ENCODE peak calls at places on chromosomes 7 and 10, in nine cellular contexts. H is HL-60, V is colonic mucosa, R is pancreas, B is tibial artery, T is right atrium auricular region, U is IMR-90, A is stomach, X is cardiac muscle cell. J is an unnamed sample.

GRCh38 chr7:84191842-84192241 is 2.7 kb downstream of the SEMA3A start:
- DNase-seq in H (no peak), V (no peak), R (no peak), B (no peak), T (no peak), U (peak), A (no peak), X (no peak), J (peak)

GRCh38 chr10:96390460-96390864 is 31.7 kb upstream of the OPALIN start:
- DNase-seq in H (no peak), V (no peak), R (peak), B (peak), T (peak), U (no peak), A (peak), X (no peak), J (no peak)

GRCh38 chr7:158000160-158000559 is 587.5 kb downstream of the PTPRN2 start:
- DNase-seq in H (no peak), V (no peak), R (no peak), B (no peak), T (no peak), U (no peak), A (no peak), X (no peak), J (no peak)

GRCh38 chr7:117312593-117312992 is 10.3 kb downstream of the WNT2 start:
- DNase-seq in H (no peak), V (no peak), R (no peak), B (no peak), T (no peak), U (peak), A (no peak), X (peak), J (no peak)

GRCh38 chr7:102028206-102028826 is 210.9 kb downstream of the CUX1 start:
- DNase-seq in H (peak), V (no peak), R (no peak), B (no peak), T (no peak), U (no peak), A (no peak), X (no peak), J (no peak)

GRCh38 chr10:128087146-128087883 is 38.9 kb downstream of the MKI67 start:
- DNase-seq in H (no peak), V (no peak), R (no peak), B (no peak), T (no peak), U (no peak), A (no peak), X (no peak), J (peak)

GRCh38 chr7:101093907-101094306 is 8.6 kb downstream of the TRIM56 start:
- DNase-seq in H (no peak), V (no peak), R (no peak), B (no peak), T (no peak), U (peak), A (no peak), X (peak), J (peak)

GRCh38 chr7:5213286-5213645 is 23.2 kb downstream of the WIPI2 start:
- DNase-seq in H (no peak), V (no peak), R (no peak), B (peak), T (no peak), U (no peak), A (no peak), X (no peak), J (no peak)

GRCh38 chr7:50619684-50620083 is 54.5 kb upstream of the DDC start:
- DNase-seq in H (no peak), V (no peak), R (no peak), B (no peak), T (no peak), U (no peak), A (no peak), X (no peak), J (no peak)

GRCh38 chr10:98795467-98795866 is 348.7 kb upstream of the HPS1 start:
- DNase-seq in H (no peak), V (no peak), R (peak), B (no peak), T (no peak), U (no peak), A (peak), X (no peak), J (no peak)

GRCh38 chr7:135978624-135979023 is 1.5 kb upstream of the MTPN start:
- DNase-seq in H (no peak), V (no peak), R (no peak), B (no peak), T (no peak), U (no peak), A (no peak), X (no peak), J (no peak)

GRCh38 chr10:18145652-18146051 is 5.4 kb downstream of the CACNB2 start:
- DNase-seq in H (no peak), V (no peak), R (no peak), B (no peak), T (no peak), U (peak), A (no peak), X (peak), J (peak)

GRCh38 chr10:91541481-91541880 is 91.4 kb downstream of the PPP1R3C start:
- DNase-seq in H (no peak), V (no peak), R (no peak), B (no peak), T (no peak), U (no peak), A (no peak), X (peak), J (no peak)

GRCh38 chr7:149494738-149495368 is 2.8 kb downstream of the ZNF746 start:
- DNase-seq in H (peak), V (no peak), R (no peak), B (no peak), T (no peak), U (peak), A (no peak), X (peak), J (no peak)

GRCh38 chr7:76185187-76185915 is 16.3 kb upstream of the SRRM3 start:
- DNase-seq in H (no peak), V (no peak), R (no peak), B (no peak), T (no peak), U (no peak), A (no peak), X (no peak), J (no peak)

GRCh38 chr7:159015894-159016410 is 128.7 kb downstream of the VIPR2 start:
- DNase-seq in H (no peak), V (no peak), R (no peak), B (no peak), T (no peak), U (no peak), A (no peak), X (no peak), J (no peak)

GRCh38 chr7:39392151-39392550 is 174.1 kb upstream of the YAE1 start:
- DNase-seq in H (no peak), V (no peak), R (no peak), B (no peak), T (no peak), U (no peak), A (no peak), X (no peak), J (no peak)

GRCh38 chr10:113216068-113216467 is 266.0 kb downstream of the TCF7L2 start:
- DNase-seq in H (no peak), V (no peak), R (no peak), B (no peak), T (no peak), U (no peak), A (no peak), X (no peak), J (peak)

GRCh38 chr10:43055217-43055616 is 21.7 kb upstream of the RET start:
- DNase-seq in H (no peak), V (no peak), R (no peak), B (no peak), T (no peak), U (no peak), A (no peak), X (no peak), J (no peak)

GRCh38 chr10:21068025-21068656 is 171.0 kb upstream of the NEBL start:
- DNase-seq in H (no peak), V (no peak), R (no peak), B (no peak), T (no peak), U (no peak), A (no peak), X (no peak), J (no peak)

GRCh38 chr7:11469028-11469718 is 362.8 kb downstream of the THSD7A start:
- DNase-seq in H (no peak), V (no peak), R (no peak), B (no peak), T (no peak), U (no peak), A (no peak), X (peak), J (no peak)

GRCh38 chr10:72826346-72826745 is 67.2 kb upstream of the OIT3 start:
- DNase-seq in H (no peak), V (no peak), R (no peak), B (no peak), T (no peak), U (no peak), A (no peak), X (no peak), J (no peak)

GRCh38 chr10:26199841-26200240 is 16.7 kb upstream of the GAD2 start:
- DNase-seq in H (no peak), V (no peak), R (no peak), B (no peak), T (no peak), U (no peak), A (no peak), X (no peak), J (no peak)

GRCh38 chr7:12990440-12990839 is 303.0 kb downstream of the ARL4A start:
- DNase-seq in H (no peak), V (no peak), R (no peak), B (no peak), T (no peak), U (no peak), A (no peak), X (no peak), J (no peak)

GRCh38 chr7:147298611-147299043 is 1182.0 kb downstream of the CNTNAP2 start:
- DNase-seq in H (no peak), V (no peak), R (no peak), B (no peak), T (no peak), U (peak), A (no peak), X (peak), J (no peak)

GRCh38 chr10:60433684-60434083 is 44.0 kb upstream of the ANK3 start:
- DNase-seq in H (no peak), V (no peak), R (no peak), B (no peak), T (no peak), U (peak), A (no peak), X (peak), J (no peak)

GRCh38 chr7:112788778-112789343 is 1.3 kb downstream of the TMEM168 start:
- DNase-seq in H (no peak), V (peak), R (no peak), B (no peak), T (no peak), U (no peak), A (no peak), X (no peak), J (peak)

GRCh38 chr7:106071999-106072714 is 40.0 kb downstream of the SYPL1 start:
- DNase-seq in H (no peak), V (peak), R (no peak), B (no peak), T (no peak), U (no peak), A (peak), X (peak), J (peak)

GRCh38 chr10:13276749-13277394 is 23.0 kb downstream of the PHYH start:
- DNase-seq in H (no peak), V (no peak), R (no peak), B (no peak), T (no peak), U (peak), A (no peak), X (peak), J (no peak)
- TF ChIP-seq CTCF in H (no peak), V (no peak), R (no peak), B (no peak), T (no peak), U (peak), A (no peak), X (peak), J (no peak)

GRCh38 chr10:71474702-71475242 is 78.1 kb downstream of the CDH23 start:
- DNase-seq in H (no peak), V (no peak), R (no peak), B (no peak), T (no peak), U (no peak), A (no peak), X (no peak), J (no peak)
- H3K4me3 ChIP-seq in H (no peak), V (no peak), R (no peak), B (no peak), T (no peak), U (no peak), A (no peak), X (no peak), J (no peak)

DNA sequence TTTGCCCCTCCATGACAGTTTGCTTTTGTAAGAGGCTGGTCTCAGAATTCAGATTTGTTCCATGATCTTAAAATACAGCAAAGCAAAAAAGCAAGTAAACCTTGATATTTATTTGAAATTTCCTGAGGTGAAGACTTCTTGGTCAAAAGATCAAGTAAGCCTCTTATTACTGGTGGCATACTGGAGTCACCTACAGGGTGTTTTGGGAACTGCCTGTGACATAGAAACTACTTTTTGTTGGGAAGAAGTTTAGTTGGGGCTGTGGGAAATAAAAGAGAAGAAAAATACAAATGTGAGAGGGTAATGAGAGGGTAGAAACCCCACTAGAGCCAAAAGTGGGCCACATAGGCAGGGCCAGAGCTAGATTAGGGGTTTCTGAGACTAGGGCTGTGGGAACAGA is 217.9 kb downstream of the OTUD1 start:
- DNase-seq in H (no peak), V (no peak), R (no peak), B (no peak), T (no peak), U (no peak), A (no peak), X (no peak), J (peak)
- TF ChIP-seq CTCF in H (peak), V (no peak), R (peak), B (no peak), T (no peak), U (no peak), A (no peak), X (no peak), J (peak)

DNA sequence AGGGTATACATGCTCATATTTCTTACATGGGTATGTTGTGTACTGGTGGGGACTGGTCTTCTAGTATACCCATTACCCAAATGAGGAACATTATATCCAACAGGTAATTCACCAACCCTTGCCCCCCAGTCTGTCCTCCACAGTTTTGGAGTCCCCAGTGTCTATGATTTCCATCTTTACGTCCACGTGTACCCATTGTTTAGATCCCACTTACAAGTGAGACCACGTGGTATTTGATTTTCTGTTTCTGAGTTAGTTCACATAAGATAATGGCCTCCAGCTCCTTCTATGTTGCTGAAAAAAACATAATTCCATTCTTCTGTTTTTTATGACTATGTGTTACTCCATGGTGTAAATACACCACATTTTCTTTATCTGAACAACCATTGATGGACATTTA is 49.3 kb upstream of the CYP2C9 start:
- DNase-seq in H (no peak), V (no peak), R (no peak), B (no peak), T (no peak), U (no peak), A (no peak), X (no peak), J (no peak)
- H3K4me3 ChIP-seq in H (no peak), V (no peak), R (no peak), B (no peak), T (no peak), U (no peak), A (no peak), X (no peak), J (no peak)